ENCODE peak calls at places on chromosomes 11 and 22, in nine cellular contexts. W is M059J; P is AG04449; V is kidney; M is nucleus accumbens; G is KBM-7; I is activated CD8-positive, alpha-beta memory T cell treated with anti-CD3 and anti-CD28 coated beads for 1 hour; T is GM12891; K is DMS153. Z is an unnamed sample.

GRCh38 chr11:7046474-7046873 is 26.2 kb downstream of the NLRP14 start:
- DNase-seq in W (peak; percentile 61), P (peak; percentile 7), V (no peak), M (no peak), G (no peak), I (no peak), T (no peak), K (no peak), Z (no peak)

GRCh38 chr11:5242933-5243844 is 6.5 kb downstream of the HBG1 start:
- DNase-seq in W (peak; percentile 8), P (no peak), V (no peak), M (no peak), G (no peak), I (no peak), T (no peak), K (no peak), Z (no peak)

GRCh38 chr11:40274017-40274416 is 1185.4 kb downstream of the LRRC4C start:
- DNase-seq in W (peak; percentile 84), P (peak; percentile 19), V (no peak), M (no peak), G (no peak), I (no peak), T (no peak), K (no peak), Z (no peak)

GRCh38 chr11:79940165-79940564 is 499.3 kb upstream of the TENM4 start:
- DNase-seq in W (peak; percentile 22), P (no peak), V (no peak), M (no peak), G (no peak), I (no peak), T (no peak), K (no peak), Z (no peak)

GRCh38 chr11:131694526-131695424 is 324.4 kb downstream of the NTM start:
- DNase-seq in W (peak; percentile 68), P (no peak), V (peak; percentile 94), M (peak; percentile 85), G (peak; percentile 75), I (no peak), T (peak; percentile 74), K (peak; percentile 33), Z (peak; percentile 80)

GRCh38 chr11:65013692-65014145 is 241 bp upstream of the ARL2 start:
- DNase-seq in W (peak; percentile 85), P (peak; percentile 23), V (peak; percentile 97), M (peak; percentile 93), G (no peak), I (peak; percentile 72), T (peak; percentile 96), K (peak; percentile 72), Z (peak; percentile 94)

GRCh38 chr11:65776710-65777141 is 4.0 kb downstream of the AP5B1 start:
- DNase-seq in W (no peak), P (no peak), V (no peak), M (no peak), G (no peak), I (no peak), T (no peak), K (no peak), Z (no peak)

GRCh38 chr22:25390297-25391240 is 171.1 kb downstream of the CRYBB2 start:
- DNase-seq in W (no peak), P (no peak), V (peak; percentile 61), M (peak; percentile 31), G (no peak), I (no peak), T (no peak), K (no peak), Z (no peak)

GRCh38 chr11:119340335-119341221 is at the start of gene C1QTNF5:
- DNase-seq in W (peak; percentile 61), P (no peak), V (peak; percentile 96), M (peak; percentile 62), G (no peak), I (no peak), T (no peak), K (no peak), Z (no peak)

GRCh38 chr11:134504146-134504905 is 92.3 kb upstream of the B3GAT1 start:
- DNase-seq in W (no peak), P (no peak), V (peak; percentile 43), M (no peak), G (no peak), I (no peak), T (no peak), K (peak; percentile 25), Z (no peak)

GRCh38 chr11:79055866-79056632 is 384.8 kb downstream of the TENM4 start:
- DNase-seq in W (peak; percentile 76), P (peak; percentile 31), V (no peak), M (no peak), G (no peak), I (no peak), T (no peak), K (no peak), Z (no peak)

GRCh38 chr11:12287009-12287373 is 90.4 kb upstream of the PARVA start:
- DNase-seq in W (peak; percentile 98), P (peak; percentile 95), V (peak; percentile 85), M (no peak), G (no peak), I (no peak), T (no peak), K (no peak), Z (no peak)

GRCh38 chr22:29623553-29624169 is 20.2 kb downstream of the NF2 start:
- DNase-seq in W (no peak), P (no peak), V (no peak), M (no peak), G (peak; percentile 33), I (no peak), T (no peak), K (no peak), Z (no peak)

GRCh38 chr22:33821290-33821689 is 99.0 kb downstream of the LARGE1 start:
- DNase-seq in W (no peak), P (no peak), V (no peak), M (no peak), G (no peak), I (no peak), T (no peak), K (no peak), Z (no peak)

GRCh38 chr22:43539572-43540533 is 128.0 kb downstream of the MPPED1 start:
- DNase-seq in W (no peak), P (no peak), V (peak; percentile 63), M (no peak), G (no peak), I (no peak), T (no peak), K (no peak), Z (no peak)

GRCh38 chr22:36465232-36466021 is 16.0 kb downstream of the TXN2 start:
- DNase-seq in W (peak; percentile 96), P (peak; percentile 57), V (peak; percentile 95), M (peak; percentile 47), G (no peak), I (no peak), T (no peak), K (no peak), Z (no peak)

GRCh38 chr22:16959345-16959930 is 48.6 kb downstream of the GAB4 start:
- DNase-seq in W (no peak), P (no peak), V (peak; percentile 40), M (no peak), G (no peak), I (no peak), T (no peak), K (no peak), Z (no peak)

GRCh38 chr22:38251355-38251720 is 21.5 kb downstream of the TMEM184B start:
- DNase-seq in W (no peak), P (no peak), V (no peak), M (no peak), G (no peak), I (no peak), T (no peak), K (no peak), Z (no peak)

GRCh38 chr22:26570864-26571525 is 18.9 kb downstream of the TPST2 start:
- DNase-seq in W (no peak), P (no peak), V (no peak), M (no peak), G (no peak), I (no peak), T (no peak), K (no peak), Z (no peak)

GRCh38 chr22:39457546-39458442 is 982 bp downstream of the MGAT3 start:
- DNase-seq in W (no peak), P (no peak), V (no peak), M (peak; percentile 46), G (no peak), I (no peak), T (peak; percentile 68), K (no peak), Z (peak; percentile 33)

GRCh38 chr11:8256271-8257002 is 7.2 kb downstream of the LMO1 start:
- DNase-seq in W (no peak), P (no peak), V (peak; percentile 22), M (no peak), G (no peak), I (no peak), T (no peak), K (no peak), Z (no peak)

GRCh38 chr11:33690290-33691050 is 10.2 kb downstream of the C11orf91 start:
- DNase-seq in W (peak; percentile 99), P (peak; percentile 98), V (peak; percentile 87), M (peak; percentile 58), G (no peak), I (no peak), T (no peak), K (no peak), Z (no peak)

GRCh38 chr22:46610345-46610744 is 9.8 kb upstream of the GRAMD4 start:
- DNase-seq in W (no peak), P (no peak), V (no peak), M (no peak), G (no peak), I (no peak), T (no peak), K (no peak), Z (no peak)

GRCh38 chr22:25201557-25202273 is 2.1 kb downstream of the CRYBB3 start:
- DNase-seq in W (no peak), P (no peak), V (no peak), M (no peak), G (no peak), I (no peak), T (no peak), K (no peak), Z (no peak)

GRCh38 chr11:70740475-70740825 is 342.1 kb downstream of the CTTN start:
- DNase-seq in W (no peak), P (no peak), V (no peak), M (no peak), G (no peak), I (no peak), T (no peak), K (no peak), Z (no peak)

GRCh38 chr11:110355011-110355744 is 58.8 kb upstream of the RDX start:
- DNase-seq in W (peak; percentile 50), P (no peak), V (no peak), M (peak; percentile 8), G (no peak), I (no peak), T (no peak), K (no peak), Z (peak; percentile 85)

GRCh38 chr11:65078786-65079342 is 5.0 kb downstream of the CDCA5 start:
- DNase-seq in W (no peak), P (no peak), V (no peak), M (no peak), G (no peak), I (no peak), T (no peak), K (no peak), Z (no peak)

GRCh38 chr11:34027516-34028406 is 23.8 kb upstream of the CAPRIN1 start:
- DNase-seq in W (no peak), P (no peak), V (no peak), M (no peak), G (no peak), I (no peak), T (no peak), K (no peak), Z (no peak)

Z was measured in HAP-1.